ENCODE peak calls at places on chromosomes 16 and 17, in nine cellular contexts. Q is sigmoid colon, Z is breast epithelium, K is lower lobe of right lung, B is cardiac muscle cell, D is aorta, N is esophagus muscularis mucosa, A is heart left ventricle, I is upper lobe of left lung. Y is an unnamed sample. For H3K9me3, the result is how much of the 10 kb centered on the place peaks cover.

GRCh38 chr17:28193241-28193640 is 125.8 kb upstream of the TMEM97 start:
- DNase-seq in D (peak), I (peak), N (no peak), Z (no peak), A (peak), B (no peak), Q (peak), K (peak), Y (no peak)

GRCh38 chr17:80003969-80004368 is 31.7 kb downstream of the TBC1D16 start:
- DNase-seq in D (no peak), Z (no peak), A (no peak), N (no peak), B (no peak), K (no peak), I (no peak), Q (no peak), Y (no peak)

GRCh38 chr17:76549215-76549518 is 9.3 kb downstream of the PRCD start:
- DNase-seq in Z (no peak), N (no peak), Q (no peak), I (no peak), D (no peak), K (no peak), A (no peak), B (no peak), Y (no peak)

GRCh38 chr16:17395849-17396480 is 74.8 kb downstream of the XYLT1 start:
- DNase-seq in Z (no peak), I (no peak), K (no peak), B (peak), Q (peak), A (no peak), D (no peak), N (no peak), Y (no peak)

GRCh38 chr17:17044846-17045561 is 2.7 kb downstream of the MPRIP start:
- DNase-seq in I (peak), D (no peak), Z (peak), Q (peak), K (no peak), B (peak), N (no peak), A (peak), Y (no peak)

GRCh38 chr16:67666032-67666537 is 465 bp downstream of the ENKD1 start:
- DNase-seq in N (no peak), I (peak), A (peak), K (peak), D (no peak), Q (peak), Z (no peak), B (peak), Y (no peak)

GRCh38 chr17:3992370-3992769 is 28.1 kb upstream of the ATP2A3 start:
- DNase-seq in Z (no peak), N (no peak), B (no peak), I (peak), A (no peak), Q (no peak), D (no peak), K (peak), Y (no peak)

GRCh38 chr17:17944743-17945142 is 27.5 kb downstream of the TOM1L2 start:
- DNase-seq in N (no peak), K (no peak), A (no peak), D (no peak), B (no peak), Q (no peak), Z (no peak), I (no peak), Y (no peak)

DNA sequence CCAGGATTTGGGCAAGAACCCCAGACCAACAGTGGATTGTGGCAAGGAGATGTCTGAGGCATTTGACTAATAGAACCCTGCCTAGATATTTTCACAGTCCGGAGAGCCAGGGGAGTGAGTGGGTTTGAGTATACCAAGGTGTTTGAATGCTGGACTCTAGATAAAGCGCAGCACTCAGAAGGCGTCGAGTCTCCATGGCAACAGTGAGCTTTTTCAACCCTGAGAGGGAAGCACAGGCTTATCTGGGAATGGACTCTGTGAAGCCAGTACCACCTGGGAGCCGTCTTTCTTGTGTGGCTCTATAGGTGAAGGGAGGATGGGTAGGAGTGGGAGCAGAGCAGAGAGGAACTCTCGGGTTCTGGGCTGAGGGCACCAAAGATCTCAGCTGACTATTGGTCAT is 147.0 kb downstream of the SHISA6 start:
- DNase-seq in K (no peak), B (no peak), Z (no peak), I (no peak), Q (no peak), A (no peak), N (no peak), D (no peak), Y (no peak)
- H3K9me3 ChIP-seq in K (under half), B (under half), Z (under half), I (under half), Q (under half), A (under half), N (under half), D (under half), Y (under half)

GRCh38 chr17:53129863-53130262 is 692.9 kb upstream of the KIF2B start:
- DNase-seq in K (no peak), N (no peak), I (no peak), Q (no peak), A (no peak), B (no peak), Z (no peak), D (no peak), Y (no peak)
- H3K9me3 ChIP-seq in K (under half), N (under half), I (under half), Q (under half), A (under half), B (under half), Z (under half), D (under half), Y (under half)

DNA sequence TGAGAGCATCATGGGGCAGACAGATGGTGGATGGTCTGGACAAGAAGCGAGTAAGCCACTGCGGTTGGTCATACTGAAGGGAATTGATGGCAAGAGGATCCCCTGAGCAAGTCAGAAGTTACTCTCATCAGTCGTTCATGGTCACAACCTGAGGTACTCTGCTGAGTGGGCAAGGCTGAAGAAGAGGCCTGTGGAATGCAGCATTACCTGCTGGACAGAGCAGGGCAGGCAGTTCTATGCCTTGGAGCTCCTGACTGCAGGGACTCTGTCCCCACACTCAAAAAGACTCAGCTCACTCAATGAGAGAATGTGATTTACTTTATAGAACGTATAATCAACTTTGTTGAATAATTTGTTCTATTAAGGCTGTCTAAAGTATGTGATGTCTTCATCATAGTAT is 28.4 kb downstream of the ALDH3A2 start:
- DNase-seq in K (peak), A (no peak), Q (no peak), N (no peak), Z (no peak), B (no peak), I (peak), D (no peak), Y (no peak)
- H3K9me3 ChIP-seq in K (under half), A (under half), Q (under half), N (under half), Z (under half), B (under half), I (under half), D (under half), Y (under half)

DNA sequence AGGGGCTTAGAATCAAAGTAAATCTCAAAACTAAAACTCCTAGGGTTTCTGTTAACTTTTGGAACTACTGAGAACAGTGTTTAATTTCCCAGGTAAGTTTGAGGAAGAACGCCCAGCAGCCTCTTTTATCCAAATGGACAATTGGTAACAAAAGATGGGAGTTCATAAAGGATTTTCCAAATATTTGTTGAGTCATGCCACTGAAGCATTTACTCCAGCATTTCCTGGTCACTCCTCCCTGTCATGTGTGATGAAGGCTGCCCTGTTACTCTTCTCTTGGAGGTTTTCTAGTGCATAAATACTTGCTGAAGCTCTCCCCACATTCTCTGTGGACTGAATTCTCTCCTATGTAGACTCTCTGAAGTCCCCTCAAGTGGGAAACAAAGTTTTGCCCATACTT is 16.5 kb downstream of the ZNF75A start:
- DNase-seq in D (no peak), I (no peak), N (no peak), Z (no peak), A (no peak), K (no peak), Q (no peak), B (no peak), Y (no peak)
- H3K9me3 ChIP-seq in D (under half), I (half or more), N (half or more), Z (half or more), A (half or more), K (half or more), Q (under half), B (under half), Y (under half)

GRCh38 chr17:59275618-59276017 is 55.3 kb downstream of the GDPD1 start:
- DNase-seq in I (no peak), A (no peak), K (no peak), N (no peak), B (no peak), Z (no peak), Q (no peak), D (no peak), Y (no peak)
- H3K9me3 ChIP-seq in I (under half), A (under half), K (under half), N (under half), B (under half), Z (under half), Q (under half), D (under half), Y (under half)

DNA sequence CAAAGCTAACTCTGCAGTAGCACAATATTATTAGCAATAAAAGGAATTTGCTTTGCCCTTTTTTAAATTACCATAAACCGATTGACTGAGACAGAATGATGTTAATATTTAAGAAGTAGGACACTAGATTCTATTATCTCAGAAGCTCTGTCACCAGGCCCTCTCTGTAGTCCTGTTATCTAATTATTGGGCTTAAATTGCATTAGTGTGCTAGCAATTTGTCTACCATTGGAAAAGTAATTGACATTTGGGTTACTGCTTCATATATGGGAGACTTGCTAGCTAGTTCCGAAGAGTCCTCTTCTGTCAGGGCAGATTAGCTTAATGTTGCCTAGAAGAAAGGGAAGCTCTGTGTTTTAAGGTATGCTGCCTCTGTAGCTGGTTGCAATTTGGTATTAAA is 1107.3 kb upstream of the EEF2KMT start:
- DNase-seq in B (no peak), A (no peak), N (no peak), I (no peak), Q (no peak), K (no peak), D (no peak), Z (no peak), Y (no peak)
- H3K9me3 ChIP-seq in B (under half), A (under half), N (under half), I (under half), Q (under half), K (under half), D (under half), Z (under half), Y (under half)

GRCh38 chr16:35140293-35140986 is 1681.0 kb downstream of the TP53TG3F start:
- DNase-seq in Q (no peak), B (no peak), I (no peak), Z (no peak), D (no peak), N (no peak), A (no peak), K (no peak), Y (no peak)
- H3K9me3 ChIP-seq in Q (under half), B (under half), I (under half), Z (under half), D (under half), N (under half), A (under half), K (under half), Y (under half)

GRCh38 chr17:64565563-64565962 is 58.8 kb downstream of the CEP95 start:
- DNase-seq in N (no peak), B (no peak), I (no peak), D (no peak), Q (no peak), K (no peak), A (no peak), Z (no peak), Y (no peak)
- H3K9me3 ChIP-seq in N (under half), B (under half), I (under half), D (under half), Q (under half), K (under half), A (under half), Z (under half), Y (under half)

Y was measured in T-helper 17 cell.